ENCODE peak calls at places on chromosomes 4 and X, in four cellular contexts. X is GM23248, O is cardiac muscle cell, U is right lobe of liver. P is an unnamed sample.

GRCh38 chr4:153241970-153242847 is 38.0 kb downstream of the TRIM2 start:
- DNase-seq in U (no peak), O (no peak), X (no peak), P (no peak)

GRCh38 chr4:77158487-77158861 is 1.5 kb downstream of the CCNG2 start:
- DNase-seq in O (no peak), U (no peak), X (peak; percentile 69), P (no peak)

GRCh38 chr4:996994-997374 is 3.8 kb upstream of the SLC26A1 start:
- DNase-seq in U (no peak), X (no peak), O (no peak), P (no peak)

GRCh38 chr4:900073-900472 is 32.0 kb downstream of the GAK start:
- DNase-seq in X (no peak), U (no peak), O (no peak), P (no peak)

GRCh38 chr4:39526283-39526682 is 956 bp downstream of the UGDH start:
- DNase-seq in X (no peak), U (no peak), O (no peak), P (no peak)

GRCh38 chr4:65538571-65538970 is 131.7 kb downstream of the EPHA5 start:
- DNase-seq in X (peak; percentile 0), U (no peak), O (peak; percentile 44), P (no peak)

GRCh38 chr4:175891863-175892262 is 79.8 kb upstream of the GPM6A start:
- DNase-seq in O (peak; percentile 12), U (no peak), X (peak; percentile 50), P (no peak)

GRCh38 chrX:40922307-40922706 is 162.9 kb upstream of the USP9X start:
- DNase-seq in U (no peak), X (peak; percentile 57), O (peak; percentile 80), P (no peak)

GRCh38 chr4:11634283-11634682 is 205.6 kb upstream of the HS3ST1 start:
- DNase-seq in U (no peak), X (no peak), O (no peak), P (no peak)

GRCh38 chr4:121656269-121656641 is 40.5 kb downstream of the ANXA5 start:
- DNase-seq in X (peak; percentile 69), O (peak; percentile 84), U (no peak), P (no peak)

GRCh38 chrX:33307954-33308353 is 96.6 kb upstream of the DMD start:
- DNase-seq in O (peak; percentile 2), X (no peak), U (no peak), P (no peak)

GRCh38 chr4:24924309-24924781 is 11.5 kb upstream of the CCDC149 start:
- DNase-seq in X (peak; percentile 100), O (peak; percentile 96), U (no peak), P (no peak)

GRCh38 chr4:173153445-173153844 is 15.2 kb upstream of the GALNT7 start:
- DNase-seq in O (no peak), U (no peak), X (no peak), P (no peak)

GRCh38 chr4:155999743-156000142 is 46.1 kb upstream of the CTSO start:
- DNase-seq in X (no peak), O (peak; percentile 30), U (no peak), P (no peak)

GRCh38 chr4:9919047-9919446 is 102.2 kb downstream of the SLC2A9 start:
- DNase-seq in O (no peak), X (no peak), U (no peak), P (no peak)

GRCh38 chr4:32569844-32570243 is 1849.7 kb downstream of the PCDH7 start:
- DNase-seq in O (peak; percentile 1), X (no peak), U (no peak), P (no peak)
- H3K27ac ChIP-seq in O (no peak overlapping the region), X (no peak overlapping the region), U (no peak overlapping the region), P (no peak overlapping the region)

DNA sequence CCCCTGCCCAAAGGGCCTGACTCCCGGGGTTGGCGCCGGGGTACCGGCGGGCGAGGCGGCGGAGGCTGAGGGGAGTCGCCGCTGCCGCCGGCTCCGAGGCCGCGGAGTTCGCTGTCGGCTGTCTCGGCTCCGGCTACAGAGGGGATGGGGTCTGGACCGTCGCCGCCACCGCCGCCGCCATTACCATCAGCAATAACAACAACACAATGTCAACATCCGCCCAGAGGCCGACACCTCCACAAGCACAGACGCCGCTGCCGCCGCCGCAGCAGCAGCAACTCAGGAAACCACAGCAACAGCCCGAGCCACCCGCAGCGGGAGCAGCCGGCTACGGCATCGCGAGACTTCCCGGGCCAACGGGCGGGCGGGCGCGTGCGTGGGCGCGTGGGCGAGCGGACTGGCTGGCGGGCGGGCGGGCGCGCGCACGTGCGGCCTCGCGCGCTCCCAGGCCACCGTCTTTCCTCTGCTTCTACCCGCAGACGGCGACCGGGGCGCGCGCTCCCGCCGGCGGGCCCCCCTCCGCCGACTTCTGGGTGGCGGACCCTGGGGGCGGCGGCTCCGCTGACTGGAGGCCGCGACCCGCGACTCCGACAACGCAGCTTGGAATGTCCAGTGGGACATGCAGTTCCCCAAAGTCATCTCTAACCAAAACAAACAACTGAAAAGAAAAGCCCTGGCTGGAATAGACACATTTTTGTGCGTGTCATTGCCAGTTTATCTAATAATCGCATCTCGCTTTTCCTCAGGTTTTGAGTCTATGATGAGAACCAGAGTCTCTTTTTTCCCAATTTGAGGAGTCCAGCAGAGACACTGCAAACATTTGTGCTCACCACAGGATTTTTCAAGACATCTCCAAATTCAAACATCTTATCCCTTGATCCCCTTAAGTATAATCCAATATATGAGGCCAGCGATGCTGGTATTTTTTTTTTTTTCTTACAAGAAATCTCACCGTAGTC is at the start of gene CHIC2:
- DNase-seq in X (peak; percentile 98), U (peak; percentile 98), O (peak; percentile 97), P (peak; percentile 99)
- H3K4me1 ChIP-seq in X (peaks cover 52% of the 10 kb centered on the region), U (peaks cover 6% of the 10 kb centered on the region), O (peaks cover 34% of the 10 kb centered on the region), P (no peaks in the 10 kb centered on the region)

DNA sequence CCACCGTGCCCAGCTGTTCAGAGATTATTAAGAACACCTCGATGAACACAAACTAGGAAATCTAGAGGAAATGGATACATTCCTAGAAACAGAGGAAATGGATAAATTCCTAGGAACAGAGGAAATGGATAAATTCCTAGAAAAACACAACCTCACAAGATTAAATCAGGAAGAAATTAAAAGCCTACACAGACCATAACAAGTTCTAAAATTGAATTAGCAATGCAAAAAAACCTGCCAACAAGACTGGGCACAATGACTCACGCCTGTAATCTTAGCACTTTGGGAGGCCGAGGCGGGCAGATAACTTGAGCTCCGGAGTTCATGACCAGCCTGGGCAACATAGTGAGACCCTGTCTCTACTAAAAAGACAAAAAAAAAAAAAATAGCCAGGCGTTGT is 13.1 kb upstream of the IDS start:
- DNase-seq in O (no peak), U (no peak), X (no peak), P (no peak)
- H3K27ac ChIP-seq in O (no peak overlapping the region), U (no peak overlapping the region), X (no peak overlapping the region), P (no peak overlapping the region)

GRCh38 chrX:113954297-113954696 is 629.6 kb upstream of the HTR2C start:
- DNase-seq in X (no peak), U (no peak), O (no peak), P (no peak)
- H3K4me1 ChIP-seq in X (no peaks in the 10 kb centered on the region), U (no peaks in the 10 kb centered on the region), O (no peaks in the 10 kb centered on the region), P (no peaks in the 10 kb centered on the region)

GRCh38 chr4:146407669-146408084 is 114.1 kb downstream of the SLC10A7 start:
- DNase-seq in O (peak; percentile 43), X (peak; percentile 5), U (no peak), P (no peak)
- H3K27ac ChIP-seq in O (no peak overlapping the region), X (no peak overlapping the region), U (no peak overlapping the region), P (no peak overlapping the region)

DNA sequence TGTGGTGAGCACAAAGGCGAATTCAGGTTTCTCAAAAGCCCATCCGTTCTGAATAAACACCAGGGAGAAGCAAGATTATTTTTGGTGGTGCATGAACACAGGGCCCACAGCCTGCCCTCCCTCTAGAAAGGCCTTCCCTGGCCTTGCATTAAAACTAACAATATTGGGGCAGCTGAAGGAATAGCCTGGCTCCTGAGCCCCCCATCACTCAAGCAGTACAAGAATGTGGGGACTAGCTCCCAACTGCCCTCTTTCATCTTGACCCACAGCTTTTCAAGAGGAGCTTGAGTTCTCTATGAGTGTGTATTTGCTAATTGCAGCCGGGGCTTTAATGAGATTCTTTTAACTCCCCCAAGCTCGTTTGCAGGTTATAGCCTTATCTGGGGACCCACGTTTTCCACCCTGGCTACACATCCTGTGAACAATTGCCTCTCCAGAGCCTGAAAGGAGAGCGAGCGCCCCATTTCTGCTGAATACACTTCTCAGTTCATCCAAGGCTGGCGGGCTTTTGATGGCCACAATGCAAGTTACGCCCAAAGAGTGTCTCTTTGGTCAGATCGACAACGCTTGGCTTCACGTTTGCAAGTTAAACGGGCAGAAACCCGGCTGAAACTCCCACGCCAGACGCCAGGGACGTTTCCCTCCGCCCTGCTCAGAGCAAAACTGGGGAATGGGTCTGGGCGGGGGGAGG is 4.7 kb upstream of the GSX2 start:
- DNase-seq in U (no peak), O (no peak), X (no peak), P (no peak)
- H3K4me1 ChIP-seq in U (no peaks in the 10 kb centered on the region), O (no peaks in the 10 kb centered on the region), X (peaks cover 7% of the 10 kb centered on the region), P (no peaks in the 10 kb centered on the region)